ENCODE peak calls at places on chromosomes 3 and 15, in ten cellular contexts. G, E, O, I, T, K, C, X, S and J are unnamed samples.

GRCh38 chr15:39968273-39969001 is 34.5 kb downstream of the EIF2AK4 start:
- DNase-seq in O (no peak), X (no peak), K (no peak), G (no peak), T (no peak), E (no peak), C (no peak), I (no peak), S (no peak), J (no peak)

GRCh38 chr15:61228025-61228901 is 839 bp downstream of the RORA start:
- DNase-seq in X (peak), T (peak), S (peak), O (no peak), K (peak), G (peak), I (no peak), C (no peak), E (no peak), J (peak)

GRCh38 chr3:131036200-131036816 is 9.6 kb downstream of the NEK11 start:
- DNase-seq in S (no peak), G (peak), K (no peak), O (no peak), E (no peak), I (no peak), T (no peak), C (no peak), X (peak), J (peak)

GRCh38 chr3:25441234-25441856 is 13.3 kb downstream of the RARB start:
- DNase-seq in O (no peak), K (no peak), X (no peak), T (no peak), I (no peak), C (peak), S (no peak), E (no peak), G (no peak), J (no peak)

GRCh38 chr3:143525408-143525807 is 322.9 kb downstream of the SLC9A9 start:
- DNase-seq in X (peak), S (no peak), T (no peak), I (no peak), K (no peak), C (no peak), O (no peak), G (peak), E (no peak), J (no peak)

GRCh38 chr3:8518138-8518537 is 16.5 kb downstream of the LMCD1 start:
- DNase-seq in O (no peak), E (no peak), G (peak), S (no peak), X (peak), T (no peak), C (no peak), K (no peak), I (no peak), J (peak)

GRCh38 chr15:89885611-89886010 is 8.2 kb downstream of the AP3S2 start:
- DNase-seq in T (no peak), C (no peak), X (no peak), G (peak), I (no peak), K (no peak), O (no peak), E (no peak), S (no peak), J (no peak)

GRCh38 chr15:44157679-44158078 is 37.4 kb downstream of the FRMD5 start:
- DNase-seq in X (peak), E (no peak), C (no peak), O (peak), S (no peak), T (no peak), G (peak), K (no peak), I (no peak), J (peak)

GRCh38 chr15:99135194-99135593 is 30.3 kb downstream of the SYNM start:
- DNase-seq in G (no peak), C (no peak), X (peak), I (no peak), K (no peak), T (no peak), E (no peak), S (no peak), O (no peak), J (no peak)

GRCh38 chr15:33865416-33865815 is 102.9 kb upstream of the CHRM5 start:
- DNase-seq in E (no peak), T (no peak), C (no peak), G (peak), X (peak), K (no peak), O (no peak), I (no peak), S (no peak), J (no peak)

GRCh38 chr3:172846706-172847105 is 96.2 kb downstream of the ECT2 start:
- DNase-seq in C (no peak), T (no peak), S (no peak), K (peak), E (no peak), G (peak), X (no peak), O (peak), I (no peak), J (peak)

GRCh38 chr3:100089802-100090668 is 24.3 kb downstream of the FILIP1L start:
- DNase-seq in E (no peak), S (no peak), K (no peak), T (peak), O (peak), X (peak), I (no peak), G (peak), C (peak), J (peak)

GRCh38 chr3:169964176-169964575 is 2.4 kb upstream of the SEC62 start:
- DNase-seq in E (no peak), S (no peak), T (no peak), C (no peak), X (no peak), G (peak), I (no peak), K (no peak), O (no peak), J (peak)

GRCh38 chr3:119481079-119481478 is 12.3 kb downstream of the POGLUT1 start:
- DNase-seq in I (no peak), T (no peak), S (no peak), E (no peak), C (no peak), K (no peak), G (no peak), O (no peak), X (no peak), J (no peak)